ENCODE peak calls at places on chromosomes 3 and 15, in five cellular contexts. Y, F, P, K and Q are unnamed samples.

GRCh38 chr3:131708216-131708615 is 205.4 kb upstream of the MRPL3 start:
- DNase-seq in Y (no peak), F (no peak), P (no peak), K (no peak), Q (no peak)

GRCh38 chr3:97883736-97884135 is 61.9 kb downstream of the CRYBG3 start:
- DNase-seq in Y (no peak), F (no peak), P (no peak), K (no peak), Q (no peak)

GRCh38 chr3:133643611-133644010 is 18.1 kb downstream of the TOPBP1 start:
- DNase-seq in Y (no peak), F (no peak), P (no peak), K (no peak), Q (no peak)

GRCh38 chr3:36729204-36730056 is 34.9 kb downstream of the DCLK3 start:
- DNase-seq in Y (peak; percentile 69), F (no peak), P (no peak), K (no peak), Q (no peak)

GRCh38 chr3:106759686-106760085 is 617.6 kb upstream of the CCDC54 start:
- DNase-seq in Y (peak; percentile 14), F (no peak), P (no peak), K (no peak), Q (no peak)

GRCh38 chr3:113631573-113631972 is 64.9 kb downstream of the USF3 start:
- DNase-seq in Y (no peak), F (no peak), P (no peak), K (no peak), Q (no peak)

GRCh38 chr3:18295171-18295920 is 129.8 kb downstream of the SATB1 start:
- DNase-seq in Y (peak; percentile 46), F (no peak), P (no peak), K (no peak), Q (no peak)

GRCh38 chr3:196599734-196600128 is 31.3 kb downstream of the FBXO45 start:
- DNase-seq in Y (peak; percentile 12), F (no peak), P (no peak), K (no peak), Q (no peak)

GRCh38 chr3:189142527-189142926 is 29.2 kb upstream of the TPRG1 start:
- DNase-seq in Y (no peak), F (no peak), P (no peak), K (no peak), Q (no peak)

GRCh38 chr3:36932979-36933378 is 11.9 kb downstream of the TRANK1 start:
- DNase-seq in Y (peak; percentile 44), F (no peak), P (no peak), K (no peak), Q (no peak)

GRCh38 chr3:187902938-187903337 is 157.7 kb upstream of the BCL6 start:
- DNase-seq in Y (peak; percentile 13), F (no peak), P (no peak), K (no peak), Q (no peak)

GRCh38 chr15:88428805-88429605 is 38.2 kb downstream of the MRPL46 start:
- DNase-seq in Y (no peak), F (no peak), P (no peak), K (no peak), Q (no peak)

GRCh38 chr3:32238027-32238815 is at the start of gene CMTM8:
- DNase-seq in Y (no peak), F (no peak), P (no peak), K (no peak), Q (peak; percentile 73)

GRCh38 chr15:95018888-95019545 is 787.7 kb downstream of the MCTP2 start:
- DNase-seq in Y (peak; percentile 83), F (no peak), P (no peak), K (no peak), Q (no peak)

GRCh38 chr15:41926184-41927056 is 32.6 kb upstream of the SPTBN5 start:
- DNase-seq in Y (no peak), F (no peak), P (no peak), K (no peak), Q (no peak)

DNA sequence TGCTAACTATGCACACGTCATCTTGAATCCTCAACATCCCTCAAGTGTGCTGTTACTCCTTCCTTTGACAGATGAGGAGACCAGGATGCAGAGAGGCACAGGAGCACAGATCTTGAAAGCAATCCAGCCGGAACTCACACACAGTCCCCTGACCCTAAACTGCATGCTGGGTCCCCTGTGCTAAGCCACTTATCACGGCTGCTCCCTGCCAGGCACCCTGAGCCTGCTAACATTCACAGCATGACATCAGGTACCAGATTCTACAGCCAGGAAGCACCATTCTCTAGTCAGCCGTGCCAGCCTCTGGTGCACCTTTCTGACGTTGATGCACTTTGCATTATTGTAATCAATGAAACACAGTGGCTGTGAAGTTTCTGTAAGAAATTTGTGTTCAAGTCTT is 247.3 kb downstream of the OCA2 start:
- DNase-seq in Y (no peak), F (no peak), P (no peak), K (no peak), Q (no peak)
- TF ChIP-seq CTCF in Y (no peak), F (no peak), P (no peak), K (no peak), Q (no peak)

DNA sequence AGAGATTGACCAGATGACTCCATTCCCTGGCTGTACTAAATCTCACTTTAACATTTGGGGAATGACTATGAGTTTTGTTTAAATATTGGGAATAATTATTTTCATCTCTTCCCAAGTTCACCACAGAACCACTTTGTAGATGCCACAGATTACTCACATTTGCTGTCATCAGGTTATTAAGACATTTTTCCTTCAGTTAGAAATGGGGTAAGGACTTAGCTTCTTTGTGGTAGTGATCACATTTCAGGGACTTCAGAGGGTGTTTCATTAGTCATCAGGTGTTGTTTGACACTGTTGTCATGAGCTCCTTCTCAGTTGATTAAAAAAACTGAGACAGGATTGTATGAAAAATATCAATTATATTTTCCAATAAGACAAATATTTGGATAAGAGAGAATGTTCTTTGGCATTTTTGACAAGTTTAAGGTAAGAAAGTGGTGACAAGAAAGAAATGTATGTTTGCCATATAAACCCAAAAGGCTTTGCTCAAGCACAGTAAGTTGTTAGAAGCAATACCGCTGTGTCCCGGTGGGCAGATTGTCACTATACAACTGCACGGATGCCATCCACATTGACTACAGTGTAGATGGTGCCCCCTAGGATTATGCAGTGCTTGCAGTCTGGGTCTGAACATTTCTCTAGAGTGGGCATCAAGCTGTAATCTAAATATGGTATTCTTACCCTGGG is 22.3 kb downstream of the FBXL2 start:
- DNase-seq in Y (peak; percentile 76), F (no peak), P (no peak), K (no peak), Q (no peak)
- H3K27ac ChIP-seq in Y (peak overlapping the region; percentile 83), F (no peak overlapping the region), P (no peak overlapping the region), K (no peak overlapping the region), Q (peak overlapping the region; percentile 69)

DNA sequence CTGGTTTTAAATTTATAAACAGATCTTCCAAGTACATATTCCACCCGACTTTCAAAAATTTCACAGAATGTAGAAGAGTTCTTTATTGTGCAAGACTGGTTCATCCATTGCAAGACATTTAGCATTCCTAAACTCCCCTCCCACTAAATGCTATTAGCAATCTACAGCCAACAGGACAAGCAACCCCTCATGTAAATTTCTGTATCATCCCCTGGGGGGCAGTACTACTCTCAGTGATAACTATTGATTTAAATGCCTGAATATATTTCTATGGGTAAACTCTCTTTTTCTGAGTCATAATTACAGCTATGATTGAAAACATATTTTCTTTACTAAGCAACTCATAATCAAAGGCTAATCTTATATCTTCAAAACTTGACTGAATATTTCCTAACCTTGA is 10.7 kb upstream of the SLC15A2 start:
- DNase-seq in Y (peak; percentile 8), F (no peak), P (no peak), K (no peak), Q (no peak)
- TF ChIP-seq CTCF in Y (peak; percentile 33), F (no peak), P (no peak), K (no peak), Q (no peak)

DNA sequence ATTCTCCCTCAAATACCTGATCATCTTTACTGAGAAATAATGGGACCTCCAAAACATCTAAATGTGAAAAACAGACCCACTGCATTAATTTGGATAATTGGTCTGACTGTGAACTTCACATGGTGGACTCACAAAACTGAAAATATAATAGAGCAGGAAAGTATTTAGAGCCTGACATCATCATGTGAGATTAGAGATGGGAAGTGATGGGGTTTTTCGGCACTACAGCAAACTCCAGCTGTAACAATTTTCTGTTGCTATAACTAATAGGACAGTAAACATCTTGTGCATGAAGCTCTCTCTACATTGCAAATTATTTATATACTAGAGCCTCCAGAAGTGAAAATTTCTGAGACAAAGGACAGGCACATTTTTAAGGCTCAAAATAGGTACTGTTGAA is 32.2 kb downstream of the VEPH1 start:
- DNase-seq in Y (peak; percentile 33), F (no peak), P (no peak), K (no peak), Q (no peak)
- H3K27ac ChIP-seq in Y (no peak overlapping the region), F (no peak overlapping the region), P (no peak overlapping the region), K (no peak overlapping the region), Q (no peak overlapping the region)

GRCh38 chr15:51969728-51970127 is 1.9 kb downstream of the LEO1 start:
- DNase-seq in Y (peak; percentile 23), F (no peak), P (no peak), K (no peak), Q (no peak)
- TF ChIP-seq CTCF in Y (no peak), F (no peak), P (no peak), K (no peak), Q (no peak)

GRCh38 chr3:14405886-14406238 is 3.5 kb downstream of the SLC6A6 start:
- DNase-seq in Y (no peak), F (no peak), P (no peak), K (no peak), Q (no peak)
- H3K27ac ChIP-seq in Y (no peak overlapping the region), F (no peak overlapping the region), P (peak overlapping the region; percentile 18), K (peak overlapping the region; percentile 96), Q (peak overlapping the region; percentile 19)

DNA sequence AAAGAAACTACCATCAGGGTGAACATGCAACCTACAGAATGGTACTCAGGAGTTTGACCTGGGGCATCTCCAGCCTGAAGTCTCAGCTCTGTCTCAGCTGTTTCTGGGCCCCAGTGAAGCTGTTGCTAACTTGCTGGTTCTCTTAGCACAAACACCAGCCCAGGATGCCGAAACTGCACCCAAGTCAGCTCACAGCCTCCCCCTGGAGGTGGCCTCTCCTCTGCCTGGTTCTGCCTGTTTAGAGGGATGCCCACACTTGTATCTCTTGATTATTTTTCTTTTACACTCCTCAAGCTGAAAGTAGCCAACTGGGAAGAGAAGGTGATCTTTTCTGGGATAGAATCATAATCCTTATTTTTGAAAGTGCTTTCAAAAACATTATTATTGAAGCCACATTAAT is 289.0 kb upstream of the RASGRP1 start:
- DNase-seq in Y (peak; percentile 52), F (no peak), P (no peak), K (no peak), Q (no peak)
- TF ChIP-seq CTCF in Y (peak; percentile 43), F (no peak), P (no peak), K (no peak), Q (no peak)

GRCh38 chr15:74007820-74008371 is 13.4 kb downstream of the PML start:
- DNase-seq in Y (no peak), F (no peak), P (no peak), K (no peak), Q (no peak)

GRCh38 chr15:74013374-74013893 is 18.9 kb downstream of the PML start:
- DNase-seq in Y (no peak), F (no peak), P (no peak), K (no peak), Q (no peak)

GRCh38 chr15:74008901-74009300 is 14.4 kb downstream of the PML start:
- DNase-seq in Y (no peak), F (no peak), P (no peak), K (no peak), Q (no peak)

GRCh38 chr15:74010929-74011540 is 16.5 kb downstream of the PML start:
- DNase-seq in Y (no peak), F (no peak), P (no peak), K (no peak), Q (no peak)

GRCh38 chr15:74011610-74012009 is 17.1 kb downstream of the PML start:
- DNase-seq in Y (peak; percentile 46), F (no peak), P (peak; percentile 51), K (no peak), Q (no peak)
- H3K27ac ChIP-seq in Y (peak overlapping the region; percentile 59), F (no peak overlapping the region), P (no peak overlapping the region), K (no peak overlapping the region), Q (no peak overlapping the region)

GRCh38 chr15:78415284-78415683 is 22.7 kb upstream of the IREB2 start:
- DNase-seq in Y (no peak), F (no peak), P (no peak), K (no peak), Q (no peak)
- TF ChIP-seq CTCF in Y (peak; percentile 38), F (peak; percentile 35), P (no peak), K (no peak), Q (no peak)